ENCODE peak calls at places on chromosomes 11 and 22, in nine cellular contexts. One of them, this sample, is unnamed.
A peak's percentile ranks its signal among the peaks of the same experiment; 100 is the strongest.

GRCh38 chr11:67006029-67006884 is 16.7 kb upstream of the SYT12 start:
- DNase-seq in right cardiac atrium: peak; percentile 89
- DNase-seq in pons: no peak
- DNase-seq in anterior cingulate cortex: no peak
- DNase-seq in fibroblast of pulmonary artery: peak; percentile 26
- DNase-seq in CMK: peak; percentile 90
- DNase-seq in stimulated activated CD8-positive, alpha-beta memory T cell treated with anti-CD3 and anti-CD28 coated beads, Interleukin-4, amount 100 ng/mL, for 48 hours: peak; percentile 50
- DNase-seq in NCI-H2081: peak; percentile 22
- DNase-seq in NCI-H510A treated with DMSO at 0.1 percent for 48 hours: no peak
- DNase-seq in this sample: no peak

GRCh38 chr22:39236321-39237275 is 8.2 kb downstream of the PDGFB start:
- DNase-seq in right cardiac atrium: peak; percentile 75
- DNase-seq in pons: no peak
- DNase-seq in anterior cingulate cortex: no peak
- DNase-seq in fibroblast of pulmonary artery: no peak
- DNase-seq in CMK: peak; percentile 93
- DNase-seq in stimulated activated CD8-positive, alpha-beta memory T cell treated with anti-CD3 and anti-CD28 coated beads, Interleukin-4, amount 100 ng/mL, for 48 hours: peak; percentile 68
- DNase-seq in NCI-H2081: no peak
- DNase-seq in NCI-H510A treated with DMSO at 0.1 percent for 48 hours: peak; percentile 47
- DNase-seq in this sample: no peak

GRCh38 chr22:44884968-44885805 is 124.6 kb downstream of the PHF21B start:
- DNase-seq in right cardiac atrium: no peak
- DNase-seq in pons: no peak
- DNase-seq in anterior cingulate cortex: no peak
- DNase-seq in fibroblast of pulmonary artery: no peak
- DNase-seq in CMK: no peak
- DNase-seq in stimulated activated CD8-positive, alpha-beta memory T cell treated with anti-CD3 and anti-CD28 coated beads, Interleukin-4, amount 100 ng/mL, for 48 hours: no peak
- DNase-seq in NCI-H2081: no peak
- DNase-seq in NCI-H510A treated with DMSO at 0.1 percent for 48 hours: peak; percentile 69
- DNase-seq in this sample: no peak

GRCh38 chr11:125945797-125946520 is at the start of gene VSIG10L2:
- DNase-seq in right cardiac atrium: no peak
- DNase-seq in pons: no peak
- DNase-seq in anterior cingulate cortex: no peak
- DNase-seq in fibroblast of pulmonary artery: no peak
- DNase-seq in CMK: no peak
- DNase-seq in stimulated activated CD8-positive, alpha-beta memory T cell treated with anti-CD3 and anti-CD28 coated beads, Interleukin-4, amount 100 ng/mL, for 48 hours: peak; percentile 11
- DNase-seq in NCI-H2081: no peak
- DNase-seq in NCI-H510A treated with DMSO at 0.1 percent for 48 hours: no peak
- DNase-seq in this sample: no peak

GRCh38 chr11:13141731-13142724 is 132.9 kb downstream of the RASSF10 start:
- DNase-seq in right cardiac atrium: peak; percentile 79
- DNase-seq in pons: no peak
- DNase-seq in anterior cingulate cortex: no peak
- DNase-seq in fibroblast of pulmonary artery: no peak
- DNase-seq in CMK: no peak
- DNase-seq in stimulated activated CD8-positive, alpha-beta memory T cell treated with anti-CD3 and anti-CD28 coated beads, Interleukin-4, amount 100 ng/mL, for 48 hours: no peak
- DNase-seq in NCI-H2081: no peak
- DNase-seq in NCI-H510A treated with DMSO at 0.1 percent for 48 hours: no peak
- DNase-seq in this sample: no peak

GRCh38 chr11:73766763-73767162 is 5.9 kb upstream of the RAB6A start:
- DNase-seq in right cardiac atrium: no peak
- DNase-seq in pons: no peak
- DNase-seq in anterior cingulate cortex: no peak
- DNase-seq in fibroblast of pulmonary artery: no peak
- DNase-seq in CMK: no peak
- DNase-seq in stimulated activated CD8-positive, alpha-beta memory T cell treated with anti-CD3 and anti-CD28 coated beads, Interleukin-4, amount 100 ng/mL, for 48 hours: no peak
- DNase-seq in NCI-H2081: no peak
- DNase-seq in NCI-H510A treated with DMSO at 0.1 percent for 48 hours: no peak
- DNase-seq in this sample: no peak

GRCh38 chr22:43477151-43477725 is 65.4 kb downstream of the MPPED1 start:
- DNase-seq in right cardiac atrium: no peak
- DNase-seq in pons: no peak
- DNase-seq in anterior cingulate cortex: no peak
- DNase-seq in fibroblast of pulmonary artery: no peak
- DNase-seq in CMK: no peak
- DNase-seq in stimulated activated CD8-positive, alpha-beta memory T cell treated with anti-CD3 and anti-CD28 coated beads, Interleukin-4, amount 100 ng/mL, for 48 hours: no peak
- DNase-seq in NCI-H2081: no peak
- DNase-seq in NCI-H510A treated with DMSO at 0.1 percent for 48 hours: no peak
- DNase-seq in this sample: no peak

GRCh38 chr11:76030973-76031590 is 175.2 kb downstream of the WNT11 start:
- DNase-seq in right cardiac atrium: no peak
- DNase-seq in pons: no peak
- DNase-seq in anterior cingulate cortex: no peak
- DNase-seq in fibroblast of pulmonary artery: peak; percentile 68
- DNase-seq in CMK: no peak
- DNase-seq in stimulated activated CD8-positive, alpha-beta memory T cell treated with anti-CD3 and anti-CD28 coated beads, Interleukin-4, amount 100 ng/mL, for 48 hours: no peak
- DNase-seq in NCI-H2081: no peak
- DNase-seq in NCI-H510A treated with DMSO at 0.1 percent for 48 hours: no peak
- DNase-seq in this sample: no peak

GRCh38 chr22:29765905-29766631 is 739 bp downstream of the ZMAT5 start:
- DNase-seq in right cardiac atrium: peak; percentile 14
- DNase-seq in pons: no peak
- DNase-seq in anterior cingulate cortex: no peak
- DNase-seq in fibroblast of pulmonary artery: no peak
- DNase-seq in CMK: no peak
- DNase-seq in stimulated activated CD8-positive, alpha-beta memory T cell treated with anti-CD3 and anti-CD28 coated beads, Interleukin-4, amount 100 ng/mL, for 48 hours: peak; percentile 38
- DNase-seq in NCI-H2081: no peak
- DNase-seq in NCI-H510A treated with DMSO at 0.1 percent for 48 hours: no peak
- DNase-seq in this sample: no peak

GRCh38 chr22:26360169-26360885 is 68.7 kb upstream of the ASPHD2 start:
- DNase-seq in right cardiac atrium: peak; percentile 73
- DNase-seq in pons: peak; percentile 75
- DNase-seq in anterior cingulate cortex: peak; percentile 33
- DNase-seq in fibroblast of pulmonary artery: peak; percentile 84
- DNase-seq in CMK: peak; percentile 42
- DNase-seq in stimulated activated CD8-positive, alpha-beta memory T cell treated with anti-CD3 and anti-CD28 coated beads, Interleukin-4, amount 100 ng/mL, for 48 hours: peak; percentile 78
- DNase-seq in NCI-H2081: peak; percentile 79
- DNase-seq in NCI-H510A treated with DMSO at 0.1 percent for 48 hours: peak; percentile 46
- DNase-seq in this sample: peak; percentile 84

GRCh38 chr11:8342821-8343681 is 79.4 kb upstream of the LMO1 start:
- DNase-seq in right cardiac atrium: no peak
- DNase-seq in pons: no peak
- DNase-seq in anterior cingulate cortex: no peak
- DNase-seq in fibroblast of pulmonary artery: no peak
- DNase-seq in CMK: no peak
- DNase-seq in stimulated activated CD8-positive, alpha-beta memory T cell treated with anti-CD3 and anti-CD28 coated beads, Interleukin-4, amount 100 ng/mL, for 48 hours: peak; percentile 40
- DNase-seq in NCI-H2081: no peak
- DNase-seq in NCI-H510A treated with DMSO at 0.1 percent for 48 hours: no peak
- DNase-seq in this sample: no peak

GRCh38 chr11:55942785-55943392 is 6.7 kb upstream of the OR5I1 start:
- DNase-seq in right cardiac atrium: no peak
- DNase-seq in pons: peak; percentile 78
- DNase-seq in anterior cingulate cortex: no peak
- DNase-seq in fibroblast of pulmonary artery: peak; percentile 51
- DNase-seq in CMK: no peak
- DNase-seq in stimulated activated CD8-positive, alpha-beta memory T cell treated with anti-CD3 and anti-CD28 coated beads, Interleukin-4, amount 100 ng/mL, for 48 hours: no peak
- DNase-seq in NCI-H2081: peak; percentile 4
- DNase-seq in NCI-H510A treated with DMSO at 0.1 percent for 48 hours: peak; percentile 27
- DNase-seq in this sample: peak; percentile 14

GRCh38 chr22:23847310-23847920 is 8.6 kb upstream of the DERL3 start:
- DNase-seq in right cardiac atrium: peak; percentile 28
- DNase-seq in pons: no peak
- DNase-seq in anterior cingulate cortex: no peak
- DNase-seq in fibroblast of pulmonary artery: no peak
- DNase-seq in CMK: no peak
- DNase-seq in stimulated activated CD8-positive, alpha-beta memory T cell treated with anti-CD3 and anti-CD28 coated beads, Interleukin-4, amount 100 ng/mL, for 48 hours: no peak
- DNase-seq in NCI-H2081: no peak
- DNase-seq in NCI-H510A treated with DMSO at 0.1 percent for 48 hours: no peak
- DNase-seq in this sample: no peak

GRCh38 chr11:17608830-17609229 is 61.8 kb downstream of the OTOG start:
- DNase-seq in right cardiac atrium: no peak
- DNase-seq in pons: no peak
- DNase-seq in anterior cingulate cortex: no peak
- DNase-seq in fibroblast of pulmonary artery: no peak
- DNase-seq in CMK: no peak
- DNase-seq in stimulated activated CD8-positive, alpha-beta memory T cell treated with anti-CD3 and anti-CD28 coated beads, Interleukin-4, amount 100 ng/mL, for 48 hours: peak; percentile 16
- DNase-seq in NCI-H2081: no peak
- DNase-seq in NCI-H510A treated with DMSO at 0.1 percent for 48 hours: no peak
- DNase-seq in this sample: no peak

GRCh38 chr11:69480547-69481392 is 693 bp upstream of the LINC01488 start:
- DNase-seq in right cardiac atrium: peak; percentile 83
- DNase-seq in pons: no peak
- DNase-seq in anterior cingulate cortex: no peak
- DNase-seq in fibroblast of pulmonary artery: peak; percentile 27
- DNase-seq in CMK: no peak
- DNase-seq in stimulated activated CD8-positive, alpha-beta memory T cell treated with anti-CD3 and anti-CD28 coated beads, Interleukin-4, amount 100 ng/mL, for 48 hours: no peak
- DNase-seq in NCI-H2081: no peak
- DNase-seq in NCI-H510A treated with DMSO at 0.1 percent for 48 hours: no peak
- DNase-seq in this sample: no peak

This sample was measured in mesenchymal stem cell.